ENCODE peak calls at places on chromosomes 16 and 17, in ten cellular contexts. T is NCI-H748 treated with DMSO at 0.1 percent for 48 hours; Q is C1 segment of cervical spinal cord; I is bronchial epithelial cell; E is CD4-positive, alpha-beta T cell; G is brain pericyte; U is sciatic nerve; P is stimulated activated CD4-positive, alpha-beta T cell treated with anti-CD3 and anti-CD28 coated beads, Interleukin-2, amount 100 ng/mL, for 48 hours; S is NCI-H2081 treated with DMSO at 0.1 percent for 48 hours; A is left lung. B is an unnamed sample.

GRCh38 chr17:7220593-7221280 is 999 bp downstream of the ACADVL start:
- DNase-seq in T (peak), Q (no peak), I (peak), E (peak), G (no peak), U (no peak), P (peak), S (no peak), A (no peak), B (peak)

GRCh38 chr17:42009170-42009569 is 8.1 kb downstream of the DNAJC7 start:
- DNase-seq in T (no peak), Q (peak), I (no peak), E (no peak), G (no peak), U (peak), P (no peak), S (no peak), A (no peak), B (no peak)

GRCh38 chr17:32625971-32626370 is 139.2 kb downstream of the CDK5R1 start:
- DNase-seq in T (peak), Q (no peak), I (no peak), E (no peak), G (no peak), U (no peak), P (no peak), S (peak), A (no peak), B (no peak)

GRCh38 chr16:23699100-23699499 is 13.9 kb downstream of the ERN2 start:
- DNase-seq in T (no peak), Q (no peak), I (peak), E (no peak), G (no peak), U (no peak), P (no peak), S (no peak), A (no peak), B (peak)

GRCh38 chr17:40095944-40096791 is 4.2 kb downstream of the NR1D1 start:
- DNase-seq in T (no peak), Q (no peak), I (no peak), E (peak), G (no peak), U (peak), P (peak), S (no peak), A (no peak), B (no peak)

GRCh38 chr17:44759096-44759915 is 518 bp downstream of the ADAM11 start:
- DNase-seq in T (no peak), Q (no peak), I (no peak), E (no peak), G (no peak), U (no peak), P (no peak), S (no peak), A (peak), B (no peak)

GRCh38 chr16:2708955-2709587 is 11.0 kb downstream of the PRSS27 start:
- DNase-seq in T (no peak), Q (no peak), I (no peak), E (no peak), G (no peak), U (no peak), P (no peak), S (no peak), A (peak), B (no peak)

GRCh38 chr16:87731607-87732006 is 34.2 kb downstream of the KLHDC4 start:
- DNase-seq in T (no peak), Q (no peak), I (no peak), E (no peak), G (no peak), U (no peak), P (no peak), S (no peak), A (no peak), B (no peak)

GRCh38 chr16:6642271-6642670 is 690.4 kb upstream of the RBFOX1 start:
- DNase-seq in T (no peak), Q (no peak), I (no peak), E (no peak), G (no peak), U (no peak), P (no peak), S (no peak), A (no peak), B (no peak)

GRCh38 chr17:50918933-50919296 is 52.8 kb upstream of the TOB1 start:
- DNase-seq in T (no peak), Q (peak), I (peak), E (no peak), G (no peak), U (no peak), P (no peak), S (no peak), A (no peak), B (no peak)

GRCh38 chr17:6231886-6232767 is 161.9 kb downstream of the WSCD1 start:
- DNase-seq in T (no peak), Q (no peak), I (peak), E (no peak), G (no peak), U (no peak), P (no peak), S (no peak), A (no peak), B (peak)

GRCh38 chr16:50152386-50152806 is 710 bp upstream of the TENT4B start:
- DNase-seq in T (no peak), Q (no peak), I (peak), E (peak), G (no peak), U (peak), P (peak), S (no peak), A (no peak), B (peak)

GRCh38 chr16:66898207-66898606 is 17.9 kb downstream of the PDP2 start:
- DNase-seq in T (no peak), Q (no peak), I (peak), E (no peak), G (no peak), U (no peak), P (no peak), S (no peak), A (no peak), B (no peak)

GRCh38 chr17:67633751-67634191 is 84.0 kb upstream of the NOL11 start:
- DNase-seq in T (no peak), Q (peak), I (no peak), E (no peak), G (no peak), U (no peak), P (no peak), S (no peak), A (no peak), B (no peak)

GRCh38 chr16:84947022-84947421 is 64.3 kb downstream of the ZDHHC7 start:
- DNase-seq in T (no peak), Q (no peak), I (no peak), E (no peak), G (no peak), U (no peak), P (no peak), S (no peak), A (peak), B (no peak)

B was measured in PC-3.